ENCODE peak calls at places on chromosomes 5 and 9, in six cellular contexts. One of them, this sample, is unnamed.

GRCh38 chr5:173981362-173981761 is 7.6 kb upstream of the C5orf47 start:
- DNase-seq in H1: no peak
- DNase-seq in IMR-90: no peak
- DNase-seq in trophoblast cell: no peak
- DNase-seq in neuronal stem cell: no peak
- DNase-seq in H9: no peak
- DNase-seq in this sample: no peak

GRCh38 chr9:111525056-111525977 is at the start of gene ZNF483:
- DNase-seq in trophoblast cell: peak
- DNase-seq in neuronal stem cell: peak
- DNase-seq in IMR-90: peak
- DNase-seq in H9: peak
- DNase-seq in H1: peak
- DNase-seq in this sample: peak

GRCh38 chr9:21383627-21384026 is 1.6 kb downstream of the IFNA2 start:
- DNase-seq in H9: no peak
- DNase-seq in IMR-90: no peak
- DNase-seq in trophoblast cell: no peak
- DNase-seq in H1: no peak
- DNase-seq in neuronal stem cell: no peak
- DNase-seq in this sample: no peak

GRCh38 chr9:124349267-124349666 is 66.0 kb downstream of the PSMB7 start:
- DNase-seq in neuronal stem cell: no peak
- DNase-seq in trophoblast cell: no peak
- DNase-seq in H1: no peak
- DNase-seq in IMR-90: no peak
- DNase-seq in H9: no peak
- DNase-seq in this sample: no peak

GRCh38 chr9:84670106-84670800 is 724 bp downstream of the NTRK2 start:
- DNase-seq in IMR-90: no peak
- DNase-seq in neuronal stem cell: peak
- DNase-seq in H1: peak
- DNase-seq in H9: peak
- DNase-seq in trophoblast cell: no peak
- DNase-seq in this sample: peak

GRCh38 chr9:29211681-29212589 is 1638.7 kb upstream of the C9orf72 start:
- DNase-seq in H9: peak
- DNase-seq in neuronal stem cell: peak
- DNase-seq in H1: peak
- DNase-seq in trophoblast cell: no peak
- DNase-seq in IMR-90: no peak
- DNase-seq in this sample: peak

GRCh38 chr9:131116281-131117101 is 8.9 kb upstream of the NUP214 start:
- DNase-seq in H9: no peak
- DNase-seq in neuronal stem cell: no peak
- DNase-seq in H1: no peak
- DNase-seq in trophoblast cell: no peak
- DNase-seq in IMR-90: no peak
- DNase-seq in this sample: no peak

GRCh38 chr5:86143837-86144236 is 473.9 kb upstream of the COX7C start:
- DNase-seq in H1: no peak
- DNase-seq in IMR-90: no peak
- DNase-seq in H9: no peak
- DNase-seq in neuronal stem cell: no peak
- DNase-seq in trophoblast cell: no peak
- DNase-seq in this sample: peak

GRCh38 chr9:134350416-134350994 is 24.2 kb downstream of the RXRA start:
- DNase-seq in neuronal stem cell: no peak
- DNase-seq in H9: no peak
- DNase-seq in IMR-90: no peak
- DNase-seq in H1: no peak
- DNase-seq in trophoblast cell: no peak
- DNase-seq in this sample: no peak

GRCh38 chr5:116358911-116359418 is 215.7 kb downstream of the SEMA6A start:
- DNase-seq in H9: no peak
- DNase-seq in H1: no peak
- DNase-seq in neuronal stem cell: no peak
- DNase-seq in trophoblast cell: no peak
- DNase-seq in IMR-90: no peak
- DNase-seq in this sample: no peak

GRCh38 chr9:136328622-136329041 is 1.3 kb downstream of the GPSM1 start:
- DNase-seq in neuronal stem cell: no peak
- DNase-seq in H1: no peak
- DNase-seq in trophoblast cell: no peak
- DNase-seq in IMR-90: peak
- DNase-seq in H9: no peak
- DNase-seq in this sample: peak

GRCh38 chr9:123048748-123049147 is 15.3 kb downstream of the GPR21 start:
- DNase-seq in H9: no peak
- DNase-seq in IMR-90: peak
- DNase-seq in trophoblast cell: no peak
- DNase-seq in H1: no peak
- DNase-seq in neuronal stem cell: no peak
- DNase-seq in this sample: no peak

GRCh38 chr5:150114773-150115408 is 28.5 kb upstream of the CSF1R start:
- DNase-seq in neuronal stem cell: no peak
- DNase-seq in IMR-90: no peak
- DNase-seq in H9: peak
- DNase-seq in trophoblast cell: no peak
- DNase-seq in H1: peak
- DNase-seq in this sample: no peak

GRCh38 chr9:115071176-115071575 is 46.8 kb downstream of the TNC start:
- DNase-seq in IMR-90: no peak
- DNase-seq in neuronal stem cell: no peak
- DNase-seq in H9: no peak
- DNase-seq in H1: no peak
- DNase-seq in trophoblast cell: no peak
- DNase-seq in this sample: no peak

GRCh38 chr5:176415240-176416122 is 858 bp downstream of the CLTB start:
- DNase-seq in H9: no peak
- DNase-seq in IMR-90: peak
- DNase-seq in trophoblast cell: peak
- DNase-seq in neuronal stem cell: no peak
- DNase-seq in H1: peak
- DNase-seq in this sample: peak

GRCh38 chr9:134445000-134445399 is 118.7 kb downstream of the RXRA start:
- DNase-seq in H9: no peak
- DNase-seq in trophoblast cell: no peak
- DNase-seq in IMR-90: no peak
- DNase-seq in H1: no peak
- DNase-seq in neuronal stem cell: no peak
- DNase-seq in this sample: no peak

GRCh38 chr9:81227507-81228245 is 461.7 kb downstream of the TLE1 start:
- DNase-seq in trophoblast cell: no peak
- DNase-seq in IMR-90: no peak
- DNase-seq in H1: no peak
- DNase-seq in neuronal stem cell: no peak
- DNase-seq in H9: no peak
- DNase-seq in this sample: no peak

GRCh38 chr5:88675159-88675757 is 207.7 kb downstream of the MEF2C start:
- DNase-seq in trophoblast cell: no peak
- DNase-seq in IMR-90: no peak
- DNase-seq in H1: no peak
- DNase-seq in H9: no peak
- DNase-seq in neuronal stem cell: no peak
- DNase-seq in this sample: no peak

GRCh38 chr9:92558612-92559374 is 23.0 kb upstream of the ECM2 start:
- DNase-seq in IMR-90: no peak
- DNase-seq in neuronal stem cell: no peak
- DNase-seq in H1: no peak
- DNase-seq in H9: no peak
- DNase-seq in trophoblast cell: no peak
- DNase-seq in this sample: no peak

GRCh38 chr9:68473790-68474189 is 66.9 kb downstream of the TMEM252 start:
- DNase-seq in H9: no peak
- DNase-seq in H1: no peak
- DNase-seq in neuronal stem cell: no peak
- DNase-seq in trophoblast cell: no peak
- DNase-seq in IMR-90: no peak
- DNase-seq in this sample: no peak

GRCh38 chr5:124628721-124629596 is 117.5 kb downstream of the ZNF608 start:
- DNase-seq in neuronal stem cell: no peak
- DNase-seq in H9: peak
- DNase-seq in IMR-90: peak
- DNase-seq in H1: no peak
- DNase-seq in trophoblast cell: peak
- DNase-seq in this sample: peak

GRCh38 chr5:123133438-123134100 is 44.5 kb downstream of the PRDM6 start:
- DNase-seq in H9: no peak
- DNase-seq in IMR-90: no peak
- DNase-seq in trophoblast cell: no peak
- DNase-seq in neuronal stem cell: no peak
- DNase-seq in H1: no peak
- DNase-seq in this sample: peak

GRCh38 chr5:89043676-89044075 is 160.7 kb upstream of the MEF2C start:
- DNase-seq in trophoblast cell: no peak
- DNase-seq in IMR-90: peak
- DNase-seq in neuronal stem cell: no peak
- DNase-seq in H1: no peak
- DNase-seq in H9: no peak
- DNase-seq in this sample: no peak

GRCh38 chr9:38339087-38339486 is 53.4 kb upstream of the ALDH1B1 start:
- DNase-seq in H9: no peak
- DNase-seq in H1: no peak
- DNase-seq in trophoblast cell: no peak
- DNase-seq in IMR-90: peak
- DNase-seq in neuronal stem cell: no peak
- DNase-seq in this sample: peak

GRCh38 chr9:77807295-77807694 is 159.2 kb upstream of the GNA14 start:
- DNase-seq in neuronal stem cell: no peak
- DNase-seq in H1: no peak
- DNase-seq in IMR-90: peak
- DNase-seq in trophoblast cell: peak
- DNase-seq in H9: no peak
- DNase-seq in this sample: peak

GRCh38 chr5:169803077-169803981 is 166.3 kb downstream of the DOCK2 start:
- DNase-seq in H1: no peak
- DNase-seq in IMR-90: peak
- DNase-seq in neuronal stem cell: no peak
- DNase-seq in trophoblast cell: peak
- DNase-seq in H9: no peak
- DNase-seq in this sample: peak

DNA sequence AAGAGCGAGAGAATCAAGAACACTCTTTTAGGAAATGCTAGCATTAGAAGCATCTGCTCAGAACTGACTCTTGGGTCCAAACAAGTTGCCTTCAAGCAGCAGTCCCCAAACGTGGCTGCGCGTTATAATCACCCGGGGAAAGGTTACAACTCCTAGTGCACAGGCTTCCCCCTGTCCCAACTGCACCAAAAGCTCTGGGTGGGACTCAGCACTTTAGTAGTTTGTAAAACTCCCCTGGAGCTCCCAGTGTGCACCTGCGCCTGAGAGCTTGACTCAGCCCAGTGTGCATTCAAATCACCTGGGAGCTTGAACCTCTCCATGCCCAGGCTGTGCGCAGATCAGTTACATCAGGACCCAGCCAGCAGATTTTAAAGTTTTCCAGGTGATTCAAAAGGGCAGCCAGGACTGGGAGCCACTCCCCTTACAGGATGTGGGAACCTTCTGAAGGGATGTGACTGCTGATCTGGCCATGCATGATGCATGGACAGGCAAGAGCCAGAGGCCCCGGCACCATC is 151.4 kb downstream of the COL23A1 start:
- DNase-seq in H1: no peak
- DNase-seq in H9: no peak
- DNase-seq in neuronal stem cell: no peak
- DNase-seq in IMR-90: no peak
- DNase-seq in trophoblast cell: no peak
- DNase-seq in this sample: no peak
- H4K91ac ChIP-seq in H1: no peak
- H4K91ac ChIP-seq in H9: no peak
- H4K91ac ChIP-seq in neuronal stem cell: no peak
- H4K91ac ChIP-seq in IMR-90: no peak
- H4K91ac ChIP-seq in trophoblast cell: no peak
- H4K91ac ChIP-seq in this sample: no peak

GRCh38 chr5:112205840-112206239 is 213.2 kb downstream of the EPB41L4A start:
- DNase-seq in H9: peak
- DNase-seq in neuronal stem cell: no peak
- DNase-seq in H1: peak
- DNase-seq in IMR-90: no peak
- DNase-seq in trophoblast cell: no peak
- DNase-seq in this sample: no peak
- H4K91ac ChIP-seq in H9: no peak
- H4K91ac ChIP-seq in neuronal stem cell: no peak
- H4K91ac ChIP-seq in H1: no peak
- H4K91ac ChIP-seq in IMR-90: no peak
- H4K91ac ChIP-seq in trophoblast cell: no peak
- H4K91ac ChIP-seq in this sample: no peak

GRCh38 chr5:5234912-5235311 is 94.8 kb downstream of the ADAMTS16 start:
- DNase-seq in H1: no peak
- DNase-seq in IMR-90: no peak
- DNase-seq in trophoblast cell: no peak
- DNase-seq in H9: no peak
- DNase-seq in neuronal stem cell: no peak
- DNase-seq in this sample: no peak
- H4K91ac ChIP-seq in H1: no peak
- H4K91ac ChIP-seq in IMR-90: no peak
- H4K91ac ChIP-seq in trophoblast cell: no peak
- H4K91ac ChIP-seq in H9: no peak
- H4K91ac ChIP-seq in neuronal stem cell: no peak
- H4K91ac ChIP-seq in this sample: no peak

GRCh38 chr9:97573482-97574073 is 59.6 kb downstream of the TSTD2 start:
- DNase-seq in H9: no peak
- DNase-seq in neuronal stem cell: no peak
- DNase-seq in IMR-90: peak
- DNase-seq in H1: no peak
- DNase-seq in trophoblast cell: no peak
- DNase-seq in this sample: no peak

GRCh38 chr9:97572196-97572891 is 60.8 kb downstream of the TSTD2 start:
- DNase-seq in trophoblast cell: no peak
- DNase-seq in H1: peak
- DNase-seq in neuronal stem cell: no peak
- DNase-seq in IMR-90: no peak
- DNase-seq in H9: no peak
- DNase-seq in this sample: no peak

GRCh38 chr9:97571664-97572063 is 61.5 kb downstream of the TSTD2 start:
- DNase-seq in IMR-90: no peak
- DNase-seq in trophoblast cell: no peak
- DNase-seq in H9: no peak
- DNase-seq in H1: peak
- DNase-seq in neuronal stem cell: no peak
- DNase-seq in this sample: peak

GRCh38 chr9:97570899-97571298 is 62.3 kb downstream of the TSTD2 start:
- DNase-seq in H1: peak
- DNase-seq in neuronal stem cell: no peak
- DNase-seq in H9: no peak
- DNase-seq in IMR-90: no peak
- DNase-seq in trophoblast cell: no peak
- DNase-seq in this sample: no peak

DNA sequence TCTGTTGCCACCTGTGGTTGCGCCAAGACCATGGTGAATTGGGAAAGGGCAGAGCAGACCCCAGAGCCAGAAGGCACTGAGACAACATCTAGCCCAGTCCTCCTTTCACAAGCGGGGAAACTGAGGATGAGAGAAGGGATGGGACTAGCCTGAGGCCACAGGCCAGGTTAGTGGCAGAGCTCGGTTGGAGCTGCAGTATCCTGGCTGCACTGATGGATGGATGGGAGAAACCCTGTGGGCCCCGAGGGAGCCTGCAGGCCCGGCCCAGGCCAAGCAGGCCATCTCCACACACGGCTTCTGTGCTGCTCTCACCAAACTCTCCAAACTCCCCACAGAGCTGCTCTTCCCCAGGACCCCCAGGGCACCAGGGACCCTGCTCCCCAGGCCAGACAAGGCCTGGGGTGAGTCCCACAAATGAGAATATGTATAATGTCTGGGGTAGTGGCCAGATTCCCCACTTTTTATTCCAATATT is 60.2 kb downstream of the TSTD2 start:
- DNase-seq in H9: no peak
- DNase-seq in trophoblast cell: no peak
- DNase-seq in neuronal stem cell: no peak
- DNase-seq in H1: no peak
- DNase-seq in IMR-90: no peak
- DNase-seq in this sample: no peak
- H4K91ac ChIP-seq in H9: no peak
- H4K91ac ChIP-seq in trophoblast cell: no peak
- H4K91ac ChIP-seq in neuronal stem cell: no peak
- H4K91ac ChIP-seq in H1: no peak
- H4K91ac ChIP-seq in IMR-90: no peak
- H4K91ac ChIP-seq in this sample: no peak